ENCODE peak calls at places on chromosomes 4 and X, in eight cellular contexts. O is WTC11; N is tibial nerve; R is effector memory CD8-positive, alpha-beta T cell; S is iPS-NIHi11; E is SW480; V is stimulated activated CD8-positive, alpha-beta memory T cell treated with anti-CD3 and anti-CD28 coated beads, Interleukin-12 subunit alpha, Interleukin-12 subunit beta, amount 100 ng/mL, for 4 hours; M is NCI-H1930. W is an unnamed sample.
A peak's percentile ranks its signal among the peaks of the same experiment; 100 is the strongest.

GRCh38 chr4:67292649-67293048 is 252.7 kb downstream of the CENPC start:
- DNase-seq in E (no peak), R (no peak), N (no peak), O (no peak), V (no peak), M (no peak), S (no peak), W (no peak)

GRCh38 chr4:24967346-24967745 is 54.5 kb upstream of the CCDC149 start:
- DNase-seq in V (no peak), R (no peak), E (no peak), O (no peak), M (no peak), S (no peak), N (no peak), W (no peak)

GRCh38 chr4:122842984-122843531 is 16.4 kb downstream of the FGF2 start:
- DNase-seq in O (no peak), V (no peak), S (no peak), E (peak; percentile 61), M (no peak), R (no peak), N (no peak), W (no peak)

GRCh38 chr4:114600672-114601071 is 2.1 kb downstream of the UGT8 start:
- DNase-seq in S (no peak), O (no peak), N (no peak), R (no peak), M (no peak), V (no peak), E (no peak), W (no peak)

GRCh38 chr4:84324303-84324702 is 174.8 kb downstream of the NKX6-1 start:
- DNase-seq in O (no peak), R (no peak), E (no peak), N (no peak), M (no peak), V (no peak), S (peak; percentile 13), W (no peak)

GRCh38 chr4:172887959-172888358 is 280.7 kb upstream of the GALNT7 start:
- DNase-seq in N (no peak), V (no peak), S (no peak), R (no peak), E (no peak), O (no peak), M (no peak), W (no peak)

GRCh38 chrX:24692305-24692704 is 1.4 kb upstream of the POLA1 start:
- DNase-seq in S (no peak), R (no peak), N (no peak), M (no peak), O (no peak), E (peak; percentile 22), V (no peak), W (no peak)

GRCh38 chr4:189185810-189186432 is 754.8 kb upstream of the FRG1 start:
- DNase-seq in S (peak; percentile 82), O (peak; percentile 42), M (no peak), N (no peak), E (no peak), V (no peak), R (no peak), W (no peak)

GRCh38 chr4:78753091-78753490 is 23.1 kb upstream of the BMP2K start:
- DNase-seq in O (no peak), N (no peak), V (no peak), R (no peak), S (no peak), M (no peak), E (no peak), W (no peak)

GRCh38 chr4:125728568-125728967 is 413.8 kb downstream of the FAT4 start:
- DNase-seq in O (no peak), R (no peak), N (no peak), E (no peak), S (peak; percentile 33), V (no peak), M (no peak), W (peak; percentile 88)

GRCh38 chr4:169090479-169091215 is 80.6 kb upstream of the CBR4 start:
- DNase-seq in O (no peak), N (no peak), V (no peak), R (no peak), E (no peak), S (no peak), M (no peak), W (no peak)

GRCh38 chr4:146051724-146052396 is 113.2 kb upstream of the ZNF827 start:
- DNase-seq in O (no peak), M (no peak), S (no peak), V (no peak), R (no peak), N (no peak), E (no peak), W (peak; percentile 51)

GRCh38 chrX:1462596-1463251 is 10.0 kb upstream of the ASMTL start:
- DNase-seq in R (peak; percentile 84), O (no peak), N (no peak), E (no peak), V (peak; percentile 52), M (no peak), S (no peak), W (peak; percentile 27)

GRCh38 chr4:14169460-14169859 is 541.9 kb upstream of the BOD1L1 start:
- DNase-seq in O (no peak), V (no peak), E (no peak), R (no peak), M (no peak), S (no peak), N (no peak), W (peak; percentile 15)

GRCh38 chrX:39728025-39728424 is 369.7 kb downstream of the BCOR start:
- DNase-seq in N (no peak), V (no peak), M (no peak), O (no peak), S (no peak), E (no peak), R (no peak), W (no peak)

GRCh38 chr4:56186808-56187523 is 200.3 kb downstream of the AASDH start:
- DNase-seq in R (no peak), M (no peak), N (no peak), S (peak; percentile 28), E (no peak), V (no peak), O (no peak), W (no peak)

GRCh38 chr4:122500852-122501501 is 44.5 kb upstream of the IL2 start:
- DNase-seq in E (no peak), V (no peak), R (no peak), S (no peak), N (no peak), M (peak; percentile 94), O (no peak), W (no peak)

GRCh38 chrX:31658360-31658759 is 586.5 kb upstream of the FTHL17 start:
- DNase-seq in R (no peak), E (peak; percentile 43), M (peak; percentile 6), V (no peak), S (no peak), O (no peak), N (no peak), W (peak; percentile 5)

GRCh38 chrX:63350551-63350950 is 581 bp downstream of the SPIN4 start:
- DNase-seq in E (peak; percentile 40), M (no peak), O (no peak), V (no peak), N (no peak), S (peak; percentile 13), R (peak; percentile 2), W (no peak)

GRCh38 chr4:119746951-119747350 is 118.3 kb upstream of the PDE5A start:
- DNase-seq in E (no peak), S (no peak), M (no peak), O (no peak), R (no peak), V (no peak), N (no peak), W (no peak)

GRCh38 chrX:153727108-153727931 is 2.7 kb downstream of the ABCD1 start:
- DNase-seq in E (peak; percentile 61), N (peak; percentile 8), S (peak; percentile 24), M (no peak), O (no peak), R (no peak), V (no peak), W (no peak)

GRCh38 chrX:2715066-2715600 is 24.0 kb downstream of the CD99 start:
- DNase-seq in R (no peak), S (no peak), E (no peak), O (no peak), M (no peak), N (no peak), V (no peak), W (no peak)

GRCh38 chrX:13091111-13091765 is 46.8 kb upstream of the FAM9C start:
- DNase-seq in O (no peak), S (no peak), V (no peak), E (no peak), N (no peak), R (no peak), M (no peak), W (no peak)

GRCh38 chr4:78222575-78223186 is 165.6 kb downstream of the FRAS1 start:
- DNase-seq in S (no peak), M (peak; percentile 78), E (peak; percentile 88), R (no peak), V (no peak), N (no peak), O (no peak), W (no peak)

GRCh38 chrX:134396174-134396573 is 63.8 kb upstream of the HPRT1 start:
- DNase-seq in S (peak; percentile 8), E (peak; percentile 51), M (no peak), R (no peak), N (no peak), O (no peak), V (no peak), W (no peak)

GRCh38 chrX:153765138-153766079 is 1.4 kb downstream of the PLXNB3 start:
- DNase-seq in S (no peak), N (no peak), V (no peak), E (peak; percentile 47), O (no peak), R (no peak), M (no peak), W (no peak)

GRCh38 chr4:120071192-120071795 is 4.6 kb upstream of the MAD2L1 start:
- DNase-seq in M (peak; percentile 12), E (peak; percentile 44), O (no peak), N (no peak), S (no peak), V (no peak), R (peak; percentile 43), W (peak; percentile 58)

W was measured in kidney glomerular epithelial cell.